ENCODE peak calls at places on chromosomes 6 and 20, in eight cellular contexts. One of them, this sample, is unnamed.

GRCh38 chr20:21514553-21515251 is 838 bp upstream of the NKX2-2 start:
- DNase-seq in dorsolateral prefrontal cortex: no peak
- DNase-seq in pancreas: no peak
- DNase-seq in PC-3: no peak
- DNase-seq in colonic mucosa: no peak
- DNase-seq in WERI-Rb-1: no peak
- DNase-seq in lower lobe of right lung: peak; percentile 33
- DNase-seq in spleen: no peak
- DNase-seq in this sample: no peak

GRCh38 chr20:9215539-9215938 is 146.7 kb downstream of the PLCB4 start:
- DNase-seq in PC-3: peak; percentile 59
- DNase-seq in pancreas: no peak
- DNase-seq in colonic mucosa: no peak
- DNase-seq in lower lobe of right lung: no peak
- DNase-seq in WERI-Rb-1: no peak
- DNase-seq in dorsolateral prefrontal cortex: no peak
- DNase-seq in spleen: no peak
- DNase-seq in this sample: no peak

GRCh38 chr6:158621694-158622544 is 22.6 kb downstream of the DYNLT1 start:
- DNase-seq in lower lobe of right lung: no peak
- DNase-seq in spleen: no peak
- DNase-seq in colonic mucosa: peak; percentile 12
- DNase-seq in PC-3: no peak
- DNase-seq in dorsolateral prefrontal cortex: no peak
- DNase-seq in WERI-Rb-1: no peak
- DNase-seq in pancreas: no peak
- DNase-seq in this sample: no peak

GRCh38 chr6:165573671-165574070 is 89.4 kb downstream of the PDE10A start:
- DNase-seq in spleen: no peak
- DNase-seq in colonic mucosa: no peak
- DNase-seq in pancreas: peak; percentile 70
- DNase-seq in WERI-Rb-1: no peak
- DNase-seq in PC-3: peak; percentile 67
- DNase-seq in lower lobe of right lung: no peak
- DNase-seq in dorsolateral prefrontal cortex: no peak
- DNase-seq in this sample: no peak

GRCh38 chr6:45806172-45806571 is 209.5 kb downstream of the CLIC5 start:
- DNase-seq in lower lobe of right lung: peak; percentile 51
- DNase-seq in spleen: no peak
- DNase-seq in pancreas: no peak
- DNase-seq in WERI-Rb-1: no peak
- DNase-seq in colonic mucosa: no peak
- DNase-seq in PC-3: no peak
- DNase-seq in dorsolateral prefrontal cortex: no peak
- DNase-seq in this sample: no peak

GRCh38 chr20:4136078-4136966 is 121.0 kb upstream of the RNF24 start:
- DNase-seq in PC-3: no peak
- DNase-seq in pancreas: no peak
- DNase-seq in colonic mucosa: no peak
- DNase-seq in WERI-Rb-1: no peak
- DNase-seq in lower lobe of right lung: no peak
- DNase-seq in spleen: no peak
- DNase-seq in dorsolateral prefrontal cortex: no peak
- DNase-seq in this sample: no peak

GRCh38 chr6:163281661-163282060 is 132.9 kb upstream of the QKI start:
- DNase-seq in colonic mucosa: no peak
- DNase-seq in pancreas: no peak
- DNase-seq in dorsolateral prefrontal cortex: no peak
- DNase-seq in PC-3: peak; percentile 35
- DNase-seq in WERI-Rb-1: no peak
- DNase-seq in lower lobe of right lung: no peak
- DNase-seq in spleen: no peak
- DNase-seq in this sample: no peak

GRCh38 chr6:140274548-140274947 is 900.1 kb upstream of the CITED2 start:
- DNase-seq in pancreas: no peak
- DNase-seq in dorsolateral prefrontal cortex: no peak
- DNase-seq in lower lobe of right lung: no peak
- DNase-seq in WERI-Rb-1: no peak
- DNase-seq in spleen: no peak
- DNase-seq in PC-3: no peak
- DNase-seq in colonic mucosa: no peak
- DNase-seq in this sample: no peak

GRCh38 chr6:67717281-67717680 is 917.8 kb upstream of the ADGRB3 start:
- DNase-seq in WERI-Rb-1: no peak
- DNase-seq in lower lobe of right lung: no peak
- DNase-seq in pancreas: no peak
- DNase-seq in PC-3: no peak
- DNase-seq in dorsolateral prefrontal cortex: no peak
- DNase-seq in colonic mucosa: no peak
- DNase-seq in spleen: no peak
- DNase-seq in this sample: no peak

GRCh38 chr20:38728237-38728761 is 4.0 kb downstream of the SLC32A1 start:
- DNase-seq in WERI-Rb-1: no peak
- DNase-seq in spleen: no peak
- DNase-seq in lower lobe of right lung: no peak
- DNase-seq in PC-3: no peak
- DNase-seq in pancreas: no peak
- DNase-seq in dorsolateral prefrontal cortex: no peak
- DNase-seq in colonic mucosa: no peak
- DNase-seq in this sample: no peak

GRCh38 chr20:38729767-38730166 is 5.5 kb downstream of the SLC32A1 start:
- DNase-seq in spleen: no peak
- DNase-seq in pancreas: no peak
- DNase-seq in lower lobe of right lung: no peak
- DNase-seq in colonic mucosa: no peak
- DNase-seq in dorsolateral prefrontal cortex: no peak
- DNase-seq in WERI-Rb-1: no peak
- DNase-seq in PC-3: no peak
- DNase-seq in this sample: no peak

GRCh38 chr20:38730167-38730988 is 6.1 kb downstream of the SLC32A1 start:
- DNase-seq in pancreas: no peak
- DNase-seq in spleen: no peak
- DNase-seq in colonic mucosa: no peak
- DNase-seq in PC-3: no peak
- DNase-seq in dorsolateral prefrontal cortex: no peak
- DNase-seq in lower lobe of right lung: no peak
- DNase-seq in WERI-Rb-1: peak; percentile 7
- DNase-seq in this sample: no peak

GRCh38 chr20:38727602-38728236 is 3.4 kb downstream of the SLC32A1 start:
- DNase-seq in spleen: no peak
- DNase-seq in pancreas: no peak
- DNase-seq in dorsolateral prefrontal cortex: no peak
- DNase-seq in WERI-Rb-1: no peak
- DNase-seq in lower lobe of right lung: no peak
- DNase-seq in colonic mucosa: no peak
- DNase-seq in PC-3: no peak
- DNase-seq in this sample: no peak

DNA sequence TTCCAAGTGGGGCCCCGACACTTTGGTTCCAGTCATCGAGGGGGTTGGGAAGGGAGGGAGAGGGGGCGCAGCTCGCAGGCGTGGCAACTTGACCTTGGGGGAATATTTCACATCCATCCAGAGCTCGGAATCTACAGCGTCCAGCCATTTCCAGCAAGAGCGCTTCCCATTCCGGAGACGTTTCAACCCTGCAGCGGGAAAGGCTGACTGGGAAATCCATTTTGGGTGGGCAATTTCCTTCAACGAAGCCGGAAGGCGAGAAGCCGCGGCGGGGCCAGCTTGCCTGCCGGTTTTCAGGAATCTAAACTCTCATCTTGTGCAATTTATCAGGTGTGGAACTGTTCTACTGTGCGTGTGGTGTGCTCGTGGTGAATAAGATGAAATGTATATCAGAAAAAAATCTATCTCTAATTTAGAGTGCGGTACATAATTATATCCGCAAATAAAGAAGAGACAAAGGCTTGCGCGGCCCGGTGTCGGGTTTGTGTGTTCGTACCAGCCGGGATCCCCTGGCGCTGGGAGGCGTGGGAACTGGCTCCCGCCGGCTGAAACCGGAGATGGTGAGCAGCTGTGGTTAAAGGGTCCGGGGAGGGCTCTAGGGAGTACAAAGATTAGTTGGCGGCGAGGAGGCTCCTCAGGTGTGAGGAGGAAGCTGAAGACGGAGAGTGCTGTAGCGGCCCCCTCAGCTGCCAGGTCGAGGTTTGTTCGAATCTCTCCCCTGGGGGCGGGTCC is 4.8 kb downstream of the SLC32A1 start:
- DNase-seq in lower lobe of right lung: no peak
- DNase-seq in dorsolateral prefrontal cortex: no peak
- DNase-seq in PC-3: no peak
- DNase-seq in pancreas: no peak
- DNase-seq in WERI-Rb-1: peak; percentile 51
- DNase-seq in spleen: no peak
- DNase-seq in colonic mucosa: no peak
- DNase-seq in this sample: no peak
- H3K4me3 ChIP-seq in lower lobe of right lung: no peak overlapping the region
- H3K4me3 ChIP-seq in dorsolateral prefrontal cortex: no peak overlapping the region
- H3K4me3 ChIP-seq in PC-3: no peak overlapping the region
- H3K4me3 ChIP-seq in pancreas: no peak overlapping the region
- H3K4me3 ChIP-seq in WERI-Rb-1: peak overlapping the region; percentile 30
- H3K4me3 ChIP-seq in spleen: no peak overlapping the region
- H3K4me3 ChIP-seq in colonic mucosa: no peak overlapping the region
- H3K4me3 ChIP-seq in this sample: no peak overlapping the region

GRCh38 chr6:169019111-169019510 is 234.5 kb downstream of the THBS2 start:
- DNase-seq in dorsolateral prefrontal cortex: no peak
- DNase-seq in spleen: no peak
- DNase-seq in colonic mucosa: no peak
- DNase-seq in pancreas: no peak
- DNase-seq in PC-3: no peak
- DNase-seq in WERI-Rb-1: no peak
- DNase-seq in lower lobe of right lung: no peak
- DNase-seq in this sample: no peak

GRCh38 chr6:169022079-169022478 is 231.6 kb downstream of the THBS2 start:
- DNase-seq in dorsolateral prefrontal cortex: no peak
- DNase-seq in lower lobe of right lung: no peak
- DNase-seq in PC-3: no peak
- DNase-seq in spleen: no peak
- DNase-seq in colonic mucosa: no peak
- DNase-seq in WERI-Rb-1: peak; percentile 33
- DNase-seq in pancreas: no peak
- DNase-seq in this sample: no peak

GRCh38 chr6:169016758-169017157 is 236.9 kb downstream of the THBS2 start:
- DNase-seq in colonic mucosa: no peak
- DNase-seq in pancreas: no peak
- DNase-seq in spleen: no peak
- DNase-seq in WERI-Rb-1: no peak
- DNase-seq in dorsolateral prefrontal cortex: no peak
- DNase-seq in lower lobe of right lung: no peak
- DNase-seq in PC-3: no peak
- DNase-seq in this sample: no peak

GRCh38 chr6:169020821-169021220 is 232.8 kb downstream of the THBS2 start:
- DNase-seq in lower lobe of right lung: no peak
- DNase-seq in spleen: no peak
- DNase-seq in PC-3: no peak
- DNase-seq in colonic mucosa: no peak
- DNase-seq in WERI-Rb-1: no peak
- DNase-seq in dorsolateral prefrontal cortex: no peak
- DNase-seq in pancreas: no peak
- DNase-seq in this sample: no peak

GRCh38 chr6:169019727-169020491 is 233.7 kb downstream of the THBS2 start:
- DNase-seq in PC-3: peak; percentile 28
- DNase-seq in lower lobe of right lung: no peak
- DNase-seq in WERI-Rb-1: peak; percentile 36
- DNase-seq in dorsolateral prefrontal cortex: no peak
- DNase-seq in pancreas: no peak
- DNase-seq in spleen: no peak
- DNase-seq in colonic mucosa: no peak
- DNase-seq in this sample: no peak
- TF ChIP-seq CTCF in PC-3: peak; percentile 30
- TF ChIP-seq CTCF in lower lobe of right lung: no peak
- TF ChIP-seq CTCF in WERI-Rb-1: peak; percentile 46
- TF ChIP-seq CTCF in dorsolateral prefrontal cortex: no peak
- TF ChIP-seq CTCF in pancreas: no peak
- TF ChIP-seq CTCF in spleen: no peak
- TF ChIP-seq CTCF in colonic mucosa: no peak
- TF ChIP-seq CTCF in this sample: no peak

GRCh38 chr20:11850901-11851300 is 66.8 kb upstream of the BTBD3 start:
- DNase-seq in lower lobe of right lung: no peak
- DNase-seq in colonic mucosa: no peak
- DNase-seq in PC-3: peak; percentile 47
- DNase-seq in WERI-Rb-1: no peak
- DNase-seq in dorsolateral prefrontal cortex: no peak
- DNase-seq in spleen: no peak
- DNase-seq in pancreas: no peak
- DNase-seq in this sample: no peak
- H3K4me3 ChIP-seq in lower lobe of right lung: no peak overlapping the region
- H3K4me3 ChIP-seq in colonic mucosa: no peak overlapping the region
- H3K4me3 ChIP-seq in PC-3: no peak overlapping the region
- H3K4me3 ChIP-seq in WERI-Rb-1: no peak overlapping the region
- H3K4me3 ChIP-seq in dorsolateral prefrontal cortex: no peak overlapping the region
- H3K4me3 ChIP-seq in spleen: no peak overlapping the region
- H3K4me3 ChIP-seq in pancreas: no peak overlapping the region
- H3K4me3 ChIP-seq in this sample: no peak overlapping the region

GRCh38 chr6:82243886-82244285 is 3.7 kb downstream of the IBTK start:
- DNase-seq in pancreas: no peak
- DNase-seq in colonic mucosa: no peak
- DNase-seq in spleen: no peak
- DNase-seq in PC-3: no peak
- DNase-seq in dorsolateral prefrontal cortex: no peak
- DNase-seq in lower lobe of right lung: no peak
- DNase-seq in WERI-Rb-1: no peak
- DNase-seq in this sample: no peak
- TF ChIP-seq CTCF in pancreas: no peak
- TF ChIP-seq CTCF in colonic mucosa: no peak
- TF ChIP-seq CTCF in spleen: no peak
- TF ChIP-seq CTCF in PC-3: no peak
- TF ChIP-seq CTCF in dorsolateral prefrontal cortex: no peak
- TF ChIP-seq CTCF in lower lobe of right lung: no peak
- TF ChIP-seq CTCF in WERI-Rb-1: no peak
- TF ChIP-seq CTCF in this sample: no peak

This sample was measured in GM12864.